ENCODE peak calls at places on chromosomes 5 and 9, in four cellular contexts. G, Z, W and X are unnamed samples.

GRCh38 chr9:131889437-131890244 is 149.8 kb upstream of the RAPGEF1 start:
- DNase-seq in G (no peak), Z (no peak), W (no peak), X (no peak)

GRCh38 chr9:17905356-17906203 is 326.7 kb downstream of the SH3GL2 start:
- DNase-seq in W (no peak), Z (no peak), G (no peak), X (no peak)

GRCh38 chr9:135218331-135219225 is 131.1 kb downstream of the OLFM1 start:
- DNase-seq in W (no peak), G (no peak), Z (no peak), X (no peak)

GRCh38 chr5:41695920-41696582 is 174.2 kb downstream of the OXCT1 start:
- DNase-seq in W (no peak), Z (no peak), G (no peak), X (no peak)

GRCh38 chr5:55134053-55134722 is 25.8 kb upstream of the GPX8 start:
- DNase-seq in G (no peak), W (no peak), Z (no peak), X (no peak)

GRCh38 chr9:109381011-109381729 is 60.3 kb upstream of the EPB41L4B start:
- DNase-seq in W (no peak), Z (no peak), G (no peak), X (peak)

GRCh38 chr5:53473644-53474043 is 6.8 kb upstream of the FST start:
- DNase-seq in Z (no peak), G (no peak), W (no peak), X (no peak)

GRCh38 chr9:3931996-3932906 is 367.6 kb downstream of the GLIS3 start:
- DNase-seq in G (no peak), Z (no peak), W (no peak), X (no peak)

GRCh38 chr5:111017731-111018130 is 53.8 kb upstream of the TSLP start:
- DNase-seq in Z (no peak), G (no peak), W (no peak), X (no peak)

GRCh38 chr9:117704024-117704575 is at the start of gene TLR4:
- DNase-seq in W (no peak), G (no peak), Z (peak), X (peak)

GRCh38 chr9:113580954-113581311 is 117.4 kb downstream of the RGS3 start:
- DNase-seq in G (no peak), W (no peak), Z (no peak), X (no peak)

GRCh38 chr5:59207416-59207815 is 624.5 kb downstream of the RAB3C start:
- DNase-seq in W (no peak), Z (no peak), G (no peak), X (no peak)

GRCh38 chr9:38284768-38285080 is 107.8 kb upstream of the ALDH1B1 start:
- DNase-seq in G (no peak), Z (no peak), W (peak), X (no peak)

GRCh38 chr9:133700861-133701320 is 37.3 kb downstream of the SARDH start:
- DNase-seq in Z (no peak), W (no peak), G (no peak), X (no peak)

DNA sequence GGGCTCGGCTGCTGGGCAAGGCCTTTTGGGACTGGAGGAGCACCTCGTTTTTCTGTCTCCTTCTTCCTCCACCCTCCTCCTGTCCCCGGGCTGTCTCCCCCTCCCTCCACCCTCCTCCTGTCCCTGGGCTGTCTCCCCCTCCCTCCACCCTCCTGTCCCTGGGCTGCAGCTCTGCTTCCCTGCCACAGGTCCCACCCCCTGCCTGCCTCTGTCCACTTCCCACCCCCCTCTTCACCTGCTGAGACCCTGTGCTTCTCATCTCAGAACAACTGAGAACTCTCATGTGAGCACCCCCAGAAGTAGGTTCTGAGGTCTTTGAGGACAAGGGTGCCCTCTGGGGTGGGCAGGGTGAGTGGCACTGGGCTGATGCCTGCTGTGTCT is 5.8 kb upstream of the TOR4A start:
- DNase-seq in Z (no peak), G (no peak), W (no peak), X (no peak)
- H3K4me3 ChIP-seq in Z (no peak), G (no peak), W (no peak), X (no peak)

DNA sequence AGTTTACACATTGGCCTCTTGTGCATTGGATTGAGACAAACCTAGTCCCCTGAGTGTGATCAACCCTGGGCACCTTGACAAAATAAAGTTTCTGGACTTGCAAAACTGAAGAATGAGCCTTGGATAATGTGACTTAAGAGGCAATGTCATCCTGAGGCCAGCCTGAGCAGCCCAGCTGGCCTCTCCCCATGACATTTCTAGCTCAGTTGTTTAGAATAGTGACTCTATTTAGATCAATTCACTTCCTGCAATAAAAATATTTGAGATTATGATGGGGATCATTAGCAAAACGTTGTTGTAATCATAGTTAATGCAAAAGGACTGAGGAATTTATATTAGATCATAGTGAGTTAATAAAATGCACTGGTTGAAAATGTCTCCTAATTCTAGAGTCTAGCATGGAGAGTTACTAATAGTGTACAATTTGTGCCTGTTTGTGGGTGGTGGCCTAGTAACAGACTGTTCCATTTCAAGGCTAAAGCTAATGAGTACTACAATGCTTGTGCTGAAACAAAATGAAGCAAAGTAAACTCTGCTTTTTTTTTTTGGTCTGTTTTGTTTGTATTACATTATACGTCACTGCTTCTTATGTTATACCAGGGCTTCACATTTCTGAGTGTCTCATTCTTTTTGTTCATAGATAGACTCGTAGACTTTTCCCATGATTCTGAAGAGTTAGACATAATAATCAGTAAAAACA is 10.9 kb upstream of the RHOBTB3 start:
- DNase-seq in G (no peak), Z (no peak), W (no peak), X (no peak)
- H3K27ac ChIP-seq in G (no peak), Z (no peak), W (peak), X (no peak)

GRCh38 chr9:96524764-96525163 is 74.8 kb downstream of the HABP4 start:
- DNase-seq in G (no peak), W (no peak), Z (no peak), X (no peak)

GRCh38 chr9:96524045-96524444 is 74.1 kb downstream of the HABP4 start:
- DNase-seq in G (no peak), Z (no peak), W (peak), X (no peak)

GRCh38 chr9:96522371-96522770 is 72.4 kb downstream of the HABP4 start:
- DNase-seq in Z (no peak), G (no peak), W (no peak), X (no peak)

GRCh38 chr9:96519726-96520125 is 69.8 kb downstream of the HABP4 start:
- DNase-seq in Z (no peak), G (no peak), W (no peak), X (no peak)

DNA sequence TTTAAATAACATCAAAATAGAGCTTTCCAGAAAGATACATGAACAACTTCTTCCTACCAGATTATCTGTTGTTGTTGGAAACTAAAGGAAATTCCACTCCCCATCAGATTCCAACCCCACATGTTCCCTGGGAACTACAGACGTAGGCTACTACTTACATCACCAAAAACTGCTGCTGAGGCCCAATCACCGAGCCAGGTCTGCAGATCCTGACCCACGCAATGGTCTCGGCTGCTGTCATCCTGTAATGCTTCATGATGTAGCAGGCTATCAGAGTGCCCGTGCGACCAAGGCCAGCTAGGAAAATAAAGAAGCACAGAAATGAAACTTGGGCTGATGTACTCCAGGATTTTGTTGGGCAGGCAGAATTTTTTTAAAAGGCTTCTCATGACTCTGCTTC is 73.5 kb downstream of the HABP4 start:
- DNase-seq in Z (no peak), W (no peak), G (no peak), X (no peak)
- H3K4me3 ChIP-seq in Z (no peak), W (no peak), G (no peak), X (no peak)

DNA sequence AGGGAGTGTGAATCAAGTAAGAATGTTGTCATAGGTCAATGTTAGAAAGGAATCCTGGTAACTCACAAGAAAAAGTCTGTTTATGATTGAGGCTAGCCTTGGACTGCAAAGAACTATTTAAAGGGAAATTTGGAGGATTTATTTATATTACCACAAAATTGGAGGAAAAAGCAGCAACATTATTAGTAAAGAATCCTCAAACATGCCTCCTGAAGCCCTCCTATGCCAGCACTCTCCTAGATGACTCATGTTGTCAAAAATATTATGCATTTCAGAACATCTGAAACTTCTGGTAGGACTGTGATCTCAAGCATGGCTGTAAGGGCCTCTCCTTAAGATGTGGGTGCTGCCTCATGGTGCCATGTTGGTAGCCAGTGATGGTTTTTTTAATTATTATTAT is 628.5 kb downstream of the CHSY3 start:
- DNase-seq in Z (no peak), G (no peak), W (no peak), X (no peak)
- H3K27ac ChIP-seq in Z (no peak), G (no peak), W (no peak), X (no peak)